ENCODE peak calls at places on chromosomes 5 and 9, in four cellular contexts. E is MM.1S, T is OCI-LY7, C is fibroblast of lung. D is an unnamed sample.

GRCh38 chr9:93143830-93144530 is 9.9 kb upstream of the NINJ1 start:
- DNase-seq in T (peak), C (no peak), E (peak), D (peak)

GRCh38 chr5:171721469-171721868 is 64.1 kb upstream of the SMIM23 start:
- DNase-seq in T (no peak), C (no peak), E (no peak), D (no peak)

GRCh38 chr9:8576741-8577140 is 777.2 kb upstream of the DMAC1 start:
- DNase-seq in C (no peak), T (no peak), E (no peak), D (no peak)

GRCh38 chr5:140565780-140566095 is 1.1 kb downstream of the SLC35A4 start:
- DNase-seq in T (no peak), C (no peak), E (no peak), D (no peak)

GRCh38 chr5:150261231-150261630 is 28.3 kb downstream of the CAMK2A start:
- DNase-seq in T (no peak), E (no peak), C (no peak), D (no peak)

GRCh38 chr5:35470866-35471265 is 146.8 kb upstream of the SPEF2 start:
- DNase-seq in T (no peak), C (peak), E (no peak), D (no peak)

GRCh38 chr9:108184941-108185340 is 670.8 kb downstream of the ACTL7B start:
- DNase-seq in E (no peak), C (peak), T (no peak), D (no peak)

GRCh38 chr5:139155333-139155732 is 42.8 kb downstream of the SIL1 start:
- DNase-seq in C (no peak), T (no peak), E (no peak), D (no peak)

GRCh38 chr5:42840842-42841574 is 29.3 kb upstream of the SELENOP start:
- DNase-seq in T (no peak), C (no peak), E (no peak), D (no peak)

GRCh38 chr5:164597293-164597900 is 1092.0 kb downstream of the MAT2B start:
- DNase-seq in T (peak), C (no peak), E (peak), D (peak)

GRCh38 chr9:126587187-126588185 is 26.2 kb upstream of the LMX1B start:
- DNase-seq in C (peak), T (no peak), E (no peak), D (no peak)

GRCh38 chr9:93968451-93969327 is 13.5 kb upstream of the BARX1 start:
- DNase-seq in E (no peak), T (no peak), C (peak), D (no peak)

GRCh38 chr9:91419222-91420191 is 4.1 kb downstream of the NFIL3 start:
- DNase-seq in E (peak), C (peak), T (no peak), D (no peak)

GRCh38 chr9:136036050-136036449 is 59.0 kb downstream of the NACC2 start:
- DNase-seq in C (peak), E (no peak), T (no peak), D (no peak)

GRCh38 chr9:33233659-33234335 is 6.2 kb upstream of the SPINK4 start:
- DNase-seq in E (peak), T (no peak), C (peak), D (no peak)

GRCh38 chr5:61055434-61056006 is 106.7 kb downstream of the SMIM15 start:
- DNase-seq in C (peak), T (peak), E (peak), D (peak)

GRCh38 chr5:79318935-79319614 is 83.1 kb downstream of the JMY start:
- DNase-seq in C (peak), E (no peak), T (no peak), D (no peak)

GRCh38 chr5:126233256-126233655 is 190.0 kb upstream of the GRAMD2B start:
- DNase-seq in T (no peak), C (no peak), E (no peak), D (no peak)

GRCh38 chr5:107739661-107740060 is 68.9 kb upstream of the EFNA5 start:
- DNase-seq in T (no peak), E (no peak), C (peak), D (no peak)

GRCh38 chr9:122350577-122351355 is 20.1 kb upstream of the PTGS1 start:
- DNase-seq in C (peak), E (peak), T (peak), D (peak)

GRCh38 chr5:128237504-128237903 is 153.9 kb downstream of the SLC12A2 start:
- DNase-seq in C (peak), T (no peak), E (no peak), D (no peak)

GRCh38 chr5:58259685-58260152 is 200.2 kb downstream of the PLK2 start:
- DNase-seq in T (no peak), C (peak), E (peak), D (no peak)

GRCh38 chr5:139733698-139734491 is 61.7 kb upstream of the PSD2 start:
- DNase-seq in E (no peak), T (no peak), C (no peak), D (no peak)

GRCh38 chr9:116154976-116155699 is 1.5 kb downstream of the PAPPA start:
- DNase-seq in C (peak), E (no peak), T (no peak), D (no peak)

GRCh38 chr9:126147186-126147585 is 179.4 kb upstream of the MVB12B start:
- DNase-seq in E (no peak), T (no peak), C (no peak), D (no peak)

GRCh38 chr5:73278693-73279092 is 105.7 kb downstream of the TMEM174 start:
- DNase-seq in T (no peak), C (no peak), E (no peak), D (no peak)

GRCh38 chr9:10251490-10251889 is 361.3 kb downstream of the PTPRD start:
- DNase-seq in E (no peak), C (peak), T (no peak), D (no peak)

GRCh38 chr9:16996901-16997491 is 126.5 kb upstream of the BNC2 start:
- DNase-seq in C (no peak), E (no peak), T (no peak), D (no peak)

DNA sequence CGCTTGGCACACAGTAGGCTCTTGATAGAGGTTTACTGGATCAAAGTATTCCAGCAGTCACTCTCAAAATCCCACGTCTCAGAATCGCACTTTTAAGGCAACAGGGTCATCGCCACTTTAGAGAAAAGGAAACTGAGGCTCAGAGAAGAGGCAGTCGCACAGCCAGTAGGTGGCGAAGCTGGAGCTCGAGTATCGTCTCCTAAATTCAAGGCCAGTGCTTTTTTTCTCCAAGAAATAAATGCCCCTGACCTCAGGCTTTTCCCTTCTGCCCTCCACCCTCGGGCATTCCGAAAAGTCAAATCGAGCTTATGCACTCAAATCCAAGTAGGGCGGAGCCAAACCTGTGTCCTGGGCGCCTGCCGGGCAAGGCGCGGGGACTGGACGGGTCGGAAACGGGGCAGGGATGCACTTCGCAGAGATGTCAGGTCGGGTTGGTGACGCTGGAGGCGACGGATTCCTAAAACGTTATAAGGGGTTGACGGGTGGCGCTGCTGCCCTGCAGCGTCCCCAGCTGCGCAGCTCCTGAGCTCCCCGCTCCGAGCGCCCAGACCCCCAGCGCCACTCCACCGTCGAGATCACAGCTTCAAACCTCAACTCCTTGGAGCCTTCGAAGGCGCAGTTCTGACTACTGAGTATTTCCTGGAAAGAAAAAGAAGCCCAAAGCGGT is 4.7 kb upstream of the FOXB2 start:
- DNase-seq in T (no peak), C (no peak), E (no peak), D (no peak)
- TF ChIP-seq CTCF in T (peak), C (peak), E (no peak), D (no peak)

GRCh38 chr5:173736374-173736773 is 119.9 kb upstream of the BOD1 start:
- DNase-seq in T (no peak), C (no peak), E (no peak), D (no peak)
- H3K4me3 ChIP-seq in T (peak), C (no peak), E (no peak), D (no peak)

GRCh38 chr5:133341296-133341695 is 271.0 kb downstream of the FSTL4 start:
- DNase-seq in E (no peak), T (no peak), C (no peak), D (no peak)

GRCh38 chr5:133343196-133343595 is 269.1 kb downstream of the FSTL4 start:
- DNase-seq in E (no peak), T (no peak), C (no peak), D (no peak)

GRCh38 chr5:133340002-133340755 is 272.2 kb downstream of the FSTL4 start:
- DNase-seq in T (no peak), E (no peak), C (no peak), D (no peak)

GRCh38 chr5:133340822-133341221 is 271.5 kb downstream of the FSTL4 start:
- DNase-seq in T (no peak), C (no peak), E (no peak), D (no peak)

DNA sequence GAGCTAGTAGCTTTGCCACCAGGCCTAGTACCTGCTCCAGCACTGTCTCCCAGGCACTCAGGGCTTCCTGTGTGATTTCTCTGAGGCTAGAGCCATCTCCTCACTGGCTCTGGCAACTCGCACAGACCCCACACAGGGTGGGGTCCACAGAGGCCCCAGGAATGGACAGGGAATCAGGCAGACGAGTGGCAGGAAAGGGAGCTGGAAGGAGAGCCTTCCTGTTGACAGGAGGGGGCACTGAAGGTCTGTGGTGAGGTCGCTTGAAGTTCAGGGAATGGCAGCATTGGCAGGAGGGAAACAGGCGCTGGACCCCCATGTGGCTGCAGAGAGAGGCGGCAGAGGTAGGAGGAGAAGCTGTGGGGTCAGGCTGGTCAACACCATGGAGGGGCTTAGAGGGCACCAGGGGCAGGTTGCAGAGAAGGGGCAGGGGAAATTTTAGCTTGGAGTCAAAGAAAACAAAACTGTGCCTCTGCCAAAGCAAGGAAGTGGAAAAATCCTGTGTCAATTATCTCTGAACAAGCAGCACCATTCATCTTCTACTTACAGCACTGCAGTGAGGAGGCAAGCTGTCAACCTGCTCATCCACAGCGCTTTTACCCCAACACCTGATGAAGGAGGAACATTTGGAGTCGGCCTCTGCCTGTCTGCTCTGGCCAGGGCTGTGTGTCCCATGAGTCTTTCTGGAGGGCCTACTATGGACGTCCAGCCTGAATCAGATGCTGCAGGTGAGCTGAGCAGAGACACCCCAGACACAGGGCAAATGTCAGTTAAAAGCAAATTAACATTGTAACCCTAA is 270.2 kb downstream of the FSTL4 start:
- DNase-seq in C (no peak), T (no peak), E (no peak), D (no peak)
- TF ChIP-seq CTCF in C (no peak), T (no peak), E (no peak), D (no peak)

GRCh38 chr5:134115806-134116175 is 1.3 kb downstream of the TCF7 start:
- DNase-seq in T (no peak), C (peak), E (no peak), D (no peak)
- H3K4me3 ChIP-seq in T (no peak), C (peak), E (no peak), D (peak)

DNA sequence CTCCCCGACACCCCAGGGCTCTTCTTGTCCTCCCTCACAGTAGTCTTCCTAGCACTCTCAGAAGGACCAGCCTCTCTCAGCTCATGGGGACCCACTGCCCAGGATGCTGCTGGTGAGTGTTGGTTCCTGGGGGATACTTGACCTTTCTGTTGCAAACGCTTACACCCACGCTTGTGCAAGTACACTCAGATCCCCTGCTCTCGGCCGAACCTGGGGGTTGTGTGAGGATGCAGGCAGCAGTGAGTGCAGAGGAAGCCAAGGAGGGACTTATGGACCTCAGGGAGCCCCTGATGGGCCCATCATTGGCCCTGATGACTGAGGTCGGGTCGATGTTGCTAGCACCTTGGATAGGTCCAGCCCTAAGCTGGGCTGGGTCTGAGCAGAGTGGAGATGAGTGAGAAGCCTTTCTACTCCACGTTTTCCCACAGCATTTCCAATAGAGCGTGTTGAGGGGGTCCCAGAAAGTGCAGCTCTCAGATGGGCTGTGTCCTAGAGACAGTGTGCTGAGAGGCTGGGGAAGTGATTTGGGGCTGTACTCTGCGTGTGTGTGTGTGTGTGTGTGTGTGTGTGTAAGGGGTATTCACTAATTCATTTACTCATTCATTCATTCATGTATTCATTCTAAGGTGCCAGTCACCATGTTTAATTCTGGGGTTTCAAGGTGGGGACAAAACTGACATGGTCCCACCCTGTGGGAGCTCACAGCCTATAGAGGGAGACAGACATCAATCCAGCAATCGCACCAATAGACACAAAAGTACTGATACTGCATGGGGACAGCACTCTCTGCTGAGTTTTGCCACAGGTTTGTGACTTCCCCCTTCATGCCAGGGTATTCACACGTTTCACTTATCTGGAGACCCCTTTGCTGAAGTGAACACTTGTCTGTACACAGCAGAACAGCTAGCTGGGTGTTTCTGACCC is 25.2 kb upstream of the PITX1 start:
- DNase-seq in T (no peak), C (no peak), E (no peak), D (no peak)
- TF ChIP-seq CTCF in T (peak), C (peak), E (no peak), D (no peak)

GRCh38 chr9:131613346-131613745 is 68.0 kb downstream of the PRRT1B start:
- DNase-seq in E (no peak), T (no peak), C (no peak), D (no peak)
- H3K4me3 ChIP-seq in E (no peak), T (no peak), C (no peak), D (no peak)

GRCh38 chr9:113508111-113508749 is 44.7 kb downstream of the RGS3 start:
- DNase-seq in T (no peak), E (no peak), C (no peak), D (no peak)
- TF ChIP-seq CTCF in T (peak), E (no peak), C (peak), D (no peak)